ENCODE peak calls at places on chromosome 18, in four cellular contexts. One of them, this sample, is unnamed.

GRCh38 chr18:37135177-37135576 is 306.2 kb downstream of the KIAA1328 start:
- DNase-seq in MM.1S: no peak
- DNase-seq in CD4-positive, alpha-beta T cell: no peak
- DNase-seq in AG04450: no peak
- DNase-seq in this sample: no peak

GRCh38 chr18:3126457-3127097 is 93.2 kb downstream of the MYOM1 start:
- DNase-seq in AG04450: no peak
- DNase-seq in MM.1S: no peak
- DNase-seq in CD4-positive, alpha-beta T cell: no peak
- DNase-seq in this sample: no peak

GRCh38 chr18:3135536-3135935 is 84.2 kb downstream of the MYOM1 start:
- DNase-seq in CD4-positive, alpha-beta T cell: no peak
- DNase-seq in MM.1S: no peak
- DNase-seq in AG04450: no peak
- DNase-seq in this sample: no peak

GRCh38 chr18:36610716-36611115 is 218.1 kb downstream of the TPGS2 start:
- DNase-seq in AG04450: no peak
- DNase-seq in MM.1S: no peak
- DNase-seq in CD4-positive, alpha-beta T cell: no peak
- DNase-seq in this sample: no peak

GRCh38 chr18:13553449-13553848 is 172.9 kb downstream of the FAM210A start:
- DNase-seq in MM.1S: no peak
- DNase-seq in CD4-positive, alpha-beta T cell: no peak
- DNase-seq in AG04450: no peak
- DNase-seq in this sample: no peak

GRCh38 chr18:42229211-42230210 is 274.5 kb downstream of the PIK3C3 start:
- DNase-seq in MM.1S: no peak
- DNase-seq in CD4-positive, alpha-beta T cell: no peak
- DNase-seq in AG04450: no peak
- DNase-seq in this sample: no peak

GRCh38 chr18:32469691-32470131 is 971 bp downstream of the GAREM1 start:
- DNase-seq in MM.1S: peak; percentile 22
- DNase-seq in AG04450: no peak
- DNase-seq in CD4-positive, alpha-beta T cell: no peak
- DNase-seq in this sample: no peak

GRCh38 chr18:25229080-25229479 is 122.9 kb downstream of the ZNF521 start:
- DNase-seq in MM.1S: no peak
- DNase-seq in CD4-positive, alpha-beta T cell: no peak
- DNase-seq in AG04450: peak; percentile 52
- DNase-seq in this sample: no peak

GRCh38 chr18:68467966-68468365 is 246.9 kb downstream of the TMX3 start:
- DNase-seq in MM.1S: peak; percentile 86
- DNase-seq in AG04450: no peak
- DNase-seq in CD4-positive, alpha-beta T cell: no peak
- DNase-seq in this sample: no peak

GRCh38 chr18:61803393-61803792 is 89.4 kb downstream of the RNF152 start:
- DNase-seq in CD4-positive, alpha-beta T cell: no peak
- DNase-seq in AG04450: no peak
- DNase-seq in MM.1S: no peak
- DNase-seq in this sample: no peak

GRCh38 chr18:10579079-10579867 is 53.4 kb downstream of the NAPG start:
- DNase-seq in CD4-positive, alpha-beta T cell: no peak
- DNase-seq in AG04450: peak; percentile 27
- DNase-seq in MM.1S: no peak
- DNase-seq in this sample: no peak

GRCh38 chr18:51447351-51447896 is 249.9 kb upstream of the MEX3C start:
- DNase-seq in CD4-positive, alpha-beta T cell: no peak
- DNase-seq in AG04450: no peak
- DNase-seq in MM.1S: peak; percentile 97
- DNase-seq in this sample: no peak

GRCh38 chr18:26502834-26503233 is 45.5 kb downstream of the KCTD1 start:
- DNase-seq in MM.1S: no peak
- DNase-seq in CD4-positive, alpha-beta T cell: no peak
- DNase-seq in AG04450: no peak
- DNase-seq in this sample: no peak

GRCh38 chr18:36419913-36420531 is 122.5 kb downstream of the FHOD3 start:
- DNase-seq in AG04450: no peak
- DNase-seq in MM.1S: peak; percentile 34
- DNase-seq in CD4-positive, alpha-beta T cell: no peak
- DNase-seq in this sample: no peak

GRCh38 chr18:80243204-80243603 is 4.1 kb downstream of the PARD6G start:
- DNase-seq in AG04450: no peak
- DNase-seq in MM.1S: no peak
- DNase-seq in CD4-positive, alpha-beta T cell: no peak
- DNase-seq in this sample: no peak

GRCh38 chr18:40017026-40017425 is 1938.0 kb upstream of the PIK3C3 start:
- DNase-seq in MM.1S: no peak
- DNase-seq in AG04450: no peak
- DNase-seq in CD4-positive, alpha-beta T cell: no peak
- DNase-seq in this sample: no peak

GRCh38 chr18:76943542-76944339 is 121.4 kb downstream of the ZNF236 start:
- DNase-seq in MM.1S: no peak
- DNase-seq in AG04450: peak; percentile 60
- DNase-seq in CD4-positive, alpha-beta T cell: no peak
- DNase-seq in this sample: no peak

DNA sequence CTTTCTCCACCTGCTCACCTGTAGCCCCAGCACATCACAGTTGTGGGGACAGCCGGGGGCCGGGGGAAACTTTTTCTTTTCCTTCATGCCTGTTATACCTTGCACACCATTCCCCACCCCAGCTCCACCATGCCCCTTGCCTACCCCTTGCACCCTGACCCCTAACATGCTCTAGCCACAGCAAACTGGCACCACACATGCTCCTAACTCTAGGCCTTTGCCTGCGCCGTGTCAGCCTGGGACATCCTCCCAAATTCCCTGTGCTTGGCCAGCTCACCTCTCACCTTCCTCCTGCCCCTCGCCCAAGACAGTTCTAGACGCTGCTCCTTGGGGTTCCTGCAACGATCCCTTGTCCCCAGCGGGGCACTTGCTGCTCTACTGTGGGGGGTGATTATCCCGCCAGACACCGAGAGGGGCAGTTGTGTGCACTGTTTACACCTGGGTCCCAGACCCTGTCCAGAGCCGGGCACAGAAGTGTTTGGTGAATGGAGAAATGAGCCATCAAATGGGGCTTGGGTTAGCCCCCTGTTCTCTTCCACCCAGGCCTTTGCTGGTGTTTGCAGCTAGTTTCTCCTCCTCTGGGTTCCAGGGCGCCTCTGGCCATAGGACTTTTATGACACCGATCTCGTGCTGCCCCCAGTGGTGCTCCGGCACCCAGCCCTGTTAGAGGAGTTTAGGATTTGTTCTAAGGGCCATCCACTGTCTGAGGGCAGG is 129.8 kb downstream of the CTIF start:
- DNase-seq in CD4-positive, alpha-beta T cell: no peak
- DNase-seq in AG04450: no peak
- DNase-seq in MM.1S: no peak
- DNase-seq in this sample: no peak
- TF ChIP-seq CTCF in CD4-positive, alpha-beta T cell: no peak
- TF ChIP-seq CTCF in AG04450: peak; percentile 16
- TF ChIP-seq CTCF in MM.1S: no peak
- TF ChIP-seq CTCF in this sample: no peak

GRCh38 chr18:48947583-48947982 is 3.2 kb downstream of the SMAD7 start:
- DNase-seq in MM.1S: no peak
- DNase-seq in AG04450: no peak
- DNase-seq in CD4-positive, alpha-beta T cell: no peak
- DNase-seq in this sample: no peak

GRCh38 chr18:48949606-48950535 is 894 bp downstream of the SMAD7 start:
- DNase-seq in CD4-positive, alpha-beta T cell: no peak
- DNase-seq in MM.1S: peak; percentile 58
- DNase-seq in AG04450: no peak
- DNase-seq in this sample: peak; percentile 29

GRCh38 chr18:48949051-48949605 is 1.6 kb downstream of the SMAD7 start:
- DNase-seq in CD4-positive, alpha-beta T cell: peak; percentile 58
- DNase-seq in AG04450: no peak
- DNase-seq in MM.1S: peak; percentile 72
- DNase-seq in this sample: no peak

GRCh38 chr18:48947102-48947501 is 3.7 kb downstream of the SMAD7 start:
- DNase-seq in MM.1S: no peak
- DNase-seq in CD4-positive, alpha-beta T cell: no peak
- DNase-seq in AG04450: no peak
- DNase-seq in this sample: no peak

GRCh38 chr18:48948112-48949050 is 2.4 kb downstream of the SMAD7 start:
- DNase-seq in AG04450: no peak
- DNase-seq in MM.1S: peak; percentile 65
- DNase-seq in CD4-positive, alpha-beta T cell: peak; percentile 59
- DNase-seq in this sample: peak; percentile 38
- TF ChIP-seq CTCF in AG04450: peak; percentile 35
- TF ChIP-seq CTCF in MM.1S: no peak
- TF ChIP-seq CTCF in CD4-positive, alpha-beta T cell: no peak
- TF ChIP-seq CTCF in this sample: no peak

GRCh38 chr18:50287028-50287440 is 458 bp downstream of the CXXC1 start:
- DNase-seq in CD4-positive, alpha-beta T cell: no peak
- DNase-seq in AG04450: no peak
- DNase-seq in MM.1S: no peak
- DNase-seq in this sample: no peak

GRCh38 chr18:50287441-50288347 is at the start of gene CXXC1:
- DNase-seq in MM.1S: peak; percentile 98
- DNase-seq in AG04450: peak; percentile 100
- DNase-seq in CD4-positive, alpha-beta T cell: peak; percentile 96
- DNase-seq in this sample: peak; percentile 95

GRCh38 chr18:50285631-50286321 is 1.7 kb downstream of the CXXC1 start:
- DNase-seq in AG04450: no peak
- DNase-seq in MM.1S: no peak
- DNase-seq in CD4-positive, alpha-beta T cell: no peak
- DNase-seq in this sample: no peak

GRCh38 chr18:50286391-50287027 is 983 bp downstream of the CXXC1 start:
- DNase-seq in CD4-positive, alpha-beta T cell: no peak
- DNase-seq in MM.1S: no peak
- DNase-seq in AG04450: no peak
- DNase-seq in this sample: no peak

GRCh38 chr18:50289103-50289433 is 1.6 kb upstream of the CXXC1 start:
- DNase-seq in MM.1S: no peak
- DNase-seq in CD4-positive, alpha-beta T cell: no peak
- DNase-seq in AG04450: no peak
- DNase-seq in this sample: no peak
- TF ChIP-seq CTCF in MM.1S: no peak
- TF ChIP-seq CTCF in CD4-positive, alpha-beta T cell: no peak
- TF ChIP-seq CTCF in AG04450: no peak
- TF ChIP-seq CTCF in this sample: no peak

DNA sequence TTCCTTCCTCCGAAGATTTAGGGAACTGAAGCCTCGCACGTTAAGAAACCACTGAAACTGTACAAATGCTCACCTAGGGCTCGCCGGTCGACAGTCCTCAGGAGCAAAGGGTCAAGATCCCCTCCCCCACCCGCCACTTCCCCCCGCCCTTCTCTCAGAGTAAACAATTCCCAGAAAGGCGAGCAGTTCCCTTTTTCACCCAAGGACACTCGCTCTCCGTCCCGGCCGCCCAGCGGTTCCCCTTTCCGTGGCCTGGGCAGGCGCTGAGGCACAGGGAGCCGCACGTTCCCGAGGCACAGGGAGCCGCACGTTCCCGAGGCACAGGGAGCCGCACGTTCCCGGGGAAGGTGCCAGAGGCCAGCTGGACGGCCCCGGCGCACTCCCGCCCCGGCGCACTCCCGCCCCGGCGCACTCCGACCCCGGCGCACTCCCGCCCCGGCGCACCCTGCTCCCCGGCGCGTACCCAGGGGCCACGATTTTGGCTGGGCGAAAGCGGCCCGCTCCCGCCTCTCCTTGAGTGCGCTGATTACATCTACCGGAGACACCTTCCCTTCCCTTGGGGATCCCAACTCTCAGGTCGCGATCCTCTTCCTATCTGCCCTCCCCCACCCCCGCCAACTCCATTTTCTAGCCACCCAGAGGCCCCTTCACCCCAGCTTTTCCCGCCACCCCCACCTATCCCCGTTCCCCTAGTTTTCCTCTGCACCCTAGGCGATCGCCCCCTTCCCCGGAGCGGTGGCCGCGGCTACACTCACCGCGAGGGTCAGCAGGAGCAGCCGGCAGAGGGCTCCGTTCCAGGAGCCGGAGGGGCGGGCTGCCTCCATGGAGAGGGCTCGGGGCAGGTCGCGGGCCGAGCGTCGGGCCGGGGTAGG is 837 bp downstream of the DSC2 start:
- DNase-seq in CD4-positive, alpha-beta T cell: no peak
- DNase-seq in MM.1S: no peak
- DNase-seq in AG04450: no peak
- DNase-seq in this sample: peak; percentile 51
- TF ChIP-seq CTCF in CD4-positive, alpha-beta T cell: no peak
- TF ChIP-seq CTCF in MM.1S: no peak
- TF ChIP-seq CTCF in AG04450: no peak
- TF ChIP-seq CTCF in this sample: peak; percentile 40

GRCh38 chr18:28175047-28175929 is 1.6 kb downstream of the CDH2 start:
- DNase-seq in CD4-positive, alpha-beta T cell: no peak
- DNase-seq in AG04450: no peak
- DNase-seq in MM.1S: no peak
- DNase-seq in this sample: peak; percentile 60
- TF ChIP-seq CTCF in CD4-positive, alpha-beta T cell: no peak
- TF ChIP-seq CTCF in AG04450: no peak
- TF ChIP-seq CTCF in MM.1S: no peak
- TF ChIP-seq CTCF in this sample: no peak

DNA sequence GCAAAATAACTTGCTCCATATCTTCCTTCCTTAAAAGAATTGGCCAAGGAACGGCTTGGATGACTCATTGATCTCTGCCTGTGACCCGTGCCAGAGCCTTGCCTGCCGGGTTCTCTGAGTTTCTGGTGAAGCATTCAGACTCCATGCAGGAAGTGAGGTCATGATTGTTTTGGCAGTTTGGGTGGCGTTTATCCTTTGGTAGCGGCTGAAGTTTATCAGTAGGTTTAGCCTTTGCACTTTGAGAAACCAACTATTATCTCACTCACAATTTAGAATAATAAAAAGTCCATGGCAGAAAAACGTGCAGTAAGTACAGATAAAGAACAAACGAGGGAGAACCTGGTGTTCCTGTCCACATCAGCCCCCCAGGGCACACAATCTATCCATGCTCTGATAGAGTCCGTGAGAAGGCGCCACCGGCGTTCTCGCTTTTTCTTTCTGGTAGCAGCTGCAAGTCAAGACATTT is 15.0 kb upstream of the CTAGE1 start:
- DNase-seq in AG04450: peak; percentile 78
- DNase-seq in CD4-positive, alpha-beta T cell: no peak
- DNase-seq in MM.1S: no peak
- DNase-seq in this sample: no peak
- TF ChIP-seq CTCF in AG04450: no peak
- TF ChIP-seq CTCF in CD4-positive, alpha-beta T cell: no peak
- TF ChIP-seq CTCF in MM.1S: no peak
- TF ChIP-seq CTCF in this sample: no peak

DNA sequence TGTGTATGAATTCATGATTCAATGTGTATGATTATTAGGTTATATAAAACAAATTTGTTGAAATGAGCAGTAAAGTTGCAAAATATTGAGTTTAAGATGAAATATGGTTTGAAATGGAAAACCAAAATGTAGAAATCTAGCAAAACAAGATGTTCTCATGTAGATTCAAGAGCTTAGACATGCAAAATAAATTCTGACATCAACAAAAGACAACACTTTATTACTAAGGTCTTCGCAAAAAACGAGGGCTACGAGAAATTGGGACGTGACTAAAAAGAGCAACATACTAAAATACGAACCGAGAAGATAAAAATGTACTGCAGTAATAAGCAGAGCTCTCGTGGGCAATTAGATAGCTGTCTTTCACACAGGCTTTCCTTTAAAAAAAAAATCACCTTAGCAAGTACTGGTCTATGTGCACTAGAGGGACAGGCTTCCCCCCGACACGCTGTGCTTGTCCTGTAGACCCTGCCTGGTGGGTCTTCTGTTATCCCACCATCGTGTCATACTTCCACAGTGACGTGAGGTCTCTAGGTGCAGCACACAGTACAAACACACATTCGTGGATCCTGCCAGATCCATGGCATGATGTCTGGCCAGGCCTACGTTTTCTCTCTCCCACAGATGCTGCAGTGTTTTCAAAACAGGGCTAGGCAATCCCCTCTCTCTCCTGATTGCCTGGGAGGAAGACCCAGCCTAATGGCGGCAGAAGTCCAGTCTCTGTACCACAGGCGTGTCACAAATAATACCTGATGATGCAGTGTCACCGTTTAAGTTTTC is 240.8 kb downstream of the TCF4 start:
- DNase-seq in CD4-positive, alpha-beta T cell: no peak
- DNase-seq in AG04450: no peak
- DNase-seq in MM.1S: no peak
- DNase-seq in this sample: no peak
- TF ChIP-seq CTCF in CD4-positive, alpha-beta T cell: no peak
- TF ChIP-seq CTCF in AG04450: no peak
- TF ChIP-seq CTCF in MM.1S: no peak
- TF ChIP-seq CTCF in this sample: no peak